ENCODE peak calls at places on chromosomes 4 and X, in four cellular contexts. K is SK-N-SH, L is GM12878, U is H1. X is an unnamed sample.

GRCh38 chr4:40190880-40191815 is 5.7 kb upstream of the RHOH start:
- DNase-seq in U (no peak), K (no peak), L (no peak), X (no peak)

GRCh38 chr4:102501635-102502382 is 650 bp downstream of the NFKB1 start:
- DNase-seq in L (peak; percentile 54), K (peak; percentile 84), U (no peak), X (peak; percentile 63)

GRCh38 chr4:26590639-26591038 is 6.8 kb downstream of the TBC1D19 start:
- DNase-seq in K (no peak), U (no peak), L (no peak), X (no peak)

GRCh38 chr4:37675587-37676290 is 10.4 kb downstream of the RELL1 start:
- DNase-seq in K (no peak), L (peak; percentile 85), U (no peak), X (no peak)

GRCh38 chr4:102575369-102576129 is 74.4 kb downstream of the NFKB1 start:
- DNase-seq in L (no peak), K (no peak), U (no peak), X (no peak)

GRCh38 chr4:2928242-2929155 is 34.7 kb downstream of the NOP14 start:
- DNase-seq in K (no peak), L (no peak), U (no peak), X (no peak)

GRCh38 chrX:12953420-12953819 is 21.5 kb upstream of the TMSB4X start:
- DNase-seq in L (no peak), U (no peak), K (no peak), X (no peak)

GRCh38 chr4:137226900-137227299 is 305.4 kb downstream of the PCDH18 start:
- DNase-seq in K (peak; percentile 3), U (no peak), L (no peak), X (no peak)

GRCh38 chr4:146368209-146368608 is 153.5 kb downstream of the SLC10A7 start:
- DNase-seq in L (no peak), K (no peak), U (no peak), X (peak; percentile 80)

GRCh38 chr4:110626532-110627153 is 3.8 kb upstream of the PITX2 start:
- DNase-seq in L (no peak), K (no peak), U (no peak), X (no peak)

GRCh38 chr4:156969136-156969535 is 2.5 kb downstream of the PDGFC start:
- DNase-seq in U (no peak), K (no peak), L (no peak), X (no peak)

GRCh38 chr4:38162240-38162784 is 202.1 kb downstream of the PTTG2 start:
- DNase-seq in U (no peak), L (no peak), K (peak; percentile 36), X (peak; percentile 88)

GRCh38 chrX:123171781-123172180 is 12.3 kb upstream of the GRIA3 start:
- DNase-seq in L (no peak), U (no peak), K (no peak), X (peak; percentile 41)

GRCh38 chrX:47817897-47818296 is 18.8 kb upstream of the ZNF81 start:
- DNase-seq in L (no peak), K (no peak), U (no peak), X (no peak)

GRCh38 chrX:153934473-153935325 is at the start of gene NAA10:
- DNase-seq in U (no peak), L (no peak), K (peak; percentile 98), X (peak; percentile 62)

GRCh38 chr4:175884048-175884447 is 72.0 kb upstream of the GPM6A start:
- DNase-seq in U (no peak), K (no peak), L (no peak), X (no peak)

GRCh38 chr4:101835121-101835904 is 44.8 kb downstream of the BANK1 start:
- DNase-seq in K (peak; percentile 26), L (no peak), U (no peak), X (peak; percentile 19)

GRCh38 chr4:161332696-161333095 is 831.1 kb downstream of the FSTL5 start:
- DNase-seq in L (no peak), U (no peak), K (no peak), X (no peak)

GRCh38 chr4:184476660-184477059 is 2.3 kb upstream of the IRF2 start:
- DNase-seq in K (no peak), L (no peak), U (no peak), X (no peak)

GRCh38 chr4:55030606-55031005 is 94.8 kb downstream of the KDR start:
- DNase-seq in L (no peak), U (no peak), K (no peak), X (no peak)

GRCh38 chr4:119025440-119025839 is 110.2 kb upstream of the MYOZ2 start:
- DNase-seq in K (no peak), L (no peak), U (no peak), X (no peak)

GRCh38 chrX:9416562-9417319 is 48.1 kb upstream of the TBL1X start:
- DNase-seq in L (no peak), U (no peak), K (no peak), X (no peak)

GRCh38 chr4:113596396-113596795 is 165.1 kb downstream of the CAMK2D start:
- DNase-seq in U (no peak), L (no peak), K (no peak), X (no peak)

GRCh38 chrX:36573720-36574119 is 434.4 kb upstream of the FAM47C start:
- DNase-seq in U (no peak), L (no peak), K (peak; percentile 2), X (no peak)

GRCh38 chrX:55907968-55908607 is 190.5 kb downstream of the RRAGB start:
- DNase-seq in U (peak; percentile 44), K (no peak), L (no peak), X (peak; percentile 6)

GRCh38 chrX:135931644-135932487 is 38.4 kb downstream of the SAGE1 start:
- DNase-seq in K (peak; percentile 29), U (peak; percentile 10), L (no peak), X (peak; percentile 5)

GRCh38 chr4:90317785-90318184 is 190.6 kb downstream of the CCSER1 start:
- DNase-seq in L (no peak), K (no peak), U (no peak), X (peak; percentile 82)

GRCh38 chrX:3461824-3462508 is 115.5 kb upstream of the MXRA5 start:
- DNase-seq in L (peak; percentile 2), K (no peak), U (no peak), X (no peak)

GRCh38 chr4:52843958-52844357 is 18.2 kb upstream of the RASL11B start:
- DNase-seq in K (no peak), U (no peak), L (no peak), X (no peak)

GRCh38 chr4:47289805-47290204 is 173.7 kb downstream of the COMMD8 start:
- DNase-seq in U (no peak), L (no peak), K (no peak), X (no peak)

GRCh38 chr4:128516568-128516967 is 229.0 kb upstream of the PGRMC2 start:
- DNase-seq in L (peak; percentile 39), U (no peak), K (no peak), X (peak; percentile 13)

GRCh38 chrX:130725519-130725918 is 177.5 kb downstream of the ENOX2 start:
- DNase-seq in L (no peak), K (no peak), U (no peak), X (no peak)

GRCh38 chr4:1012031-1012739 is 759 bp downstream of the FGFRL1 start:
- DNase-seq in L (no peak), U (no peak), K (peak; percentile 72), X (peak; percentile 48)
- H3K9ac ChIP-seq in L (no peak overlapping the region), U (no peak overlapping the region), K (no peak overlapping the region), X (peak overlapping the region; percentile 49)

DNA sequence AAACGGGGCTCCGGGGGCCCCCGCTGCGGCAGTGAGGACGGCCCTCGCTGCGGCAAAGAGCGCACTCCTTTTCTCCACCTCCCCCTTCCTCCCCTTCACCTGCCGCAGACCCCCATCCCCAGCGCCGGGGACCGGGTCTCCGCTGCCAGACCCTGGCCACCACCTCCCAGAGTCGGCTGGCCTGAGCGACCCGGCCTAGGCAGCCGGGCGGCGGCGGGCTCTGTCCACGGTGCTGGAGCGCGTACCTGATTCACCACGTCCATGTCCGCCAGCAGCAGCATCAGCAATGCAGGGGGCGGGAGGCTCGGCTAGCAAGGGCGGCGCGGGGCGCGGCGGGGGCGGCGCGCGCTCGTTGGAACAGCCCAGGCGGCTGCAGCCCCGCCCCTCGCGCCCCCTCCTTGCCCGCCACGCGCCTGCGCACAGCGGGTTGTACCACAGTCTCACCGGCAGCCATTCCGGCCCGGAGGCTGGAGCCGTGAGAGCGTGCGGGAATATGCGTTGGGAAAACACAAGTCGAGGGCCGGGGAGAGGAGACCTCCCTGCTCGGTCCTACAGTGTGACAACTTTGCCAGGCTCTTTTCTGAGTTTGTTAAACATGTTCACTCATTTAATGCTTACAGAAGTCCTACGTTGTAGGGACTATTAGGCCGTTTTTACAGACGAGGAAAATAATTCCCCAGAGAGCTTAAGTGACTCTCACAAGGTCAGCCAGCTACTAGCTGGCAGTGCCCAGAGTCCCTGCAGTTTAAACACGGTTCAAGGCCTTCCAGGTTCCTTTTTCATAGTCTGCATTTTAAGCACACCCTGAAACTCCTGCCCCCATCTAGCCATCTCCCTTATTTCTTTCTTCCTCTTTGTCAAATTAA is at the start of gene SYP:
- DNase-seq in K (peak; percentile 99), L (no peak), U (peak; percentile 64), X (peak; percentile 84)
- TF ChIP-seq POLR2AphosphoS5 in K (peak; percentile 89), L (peak; percentile 77), U (peak; percentile 67), X (peak; percentile 72)

DNA sequence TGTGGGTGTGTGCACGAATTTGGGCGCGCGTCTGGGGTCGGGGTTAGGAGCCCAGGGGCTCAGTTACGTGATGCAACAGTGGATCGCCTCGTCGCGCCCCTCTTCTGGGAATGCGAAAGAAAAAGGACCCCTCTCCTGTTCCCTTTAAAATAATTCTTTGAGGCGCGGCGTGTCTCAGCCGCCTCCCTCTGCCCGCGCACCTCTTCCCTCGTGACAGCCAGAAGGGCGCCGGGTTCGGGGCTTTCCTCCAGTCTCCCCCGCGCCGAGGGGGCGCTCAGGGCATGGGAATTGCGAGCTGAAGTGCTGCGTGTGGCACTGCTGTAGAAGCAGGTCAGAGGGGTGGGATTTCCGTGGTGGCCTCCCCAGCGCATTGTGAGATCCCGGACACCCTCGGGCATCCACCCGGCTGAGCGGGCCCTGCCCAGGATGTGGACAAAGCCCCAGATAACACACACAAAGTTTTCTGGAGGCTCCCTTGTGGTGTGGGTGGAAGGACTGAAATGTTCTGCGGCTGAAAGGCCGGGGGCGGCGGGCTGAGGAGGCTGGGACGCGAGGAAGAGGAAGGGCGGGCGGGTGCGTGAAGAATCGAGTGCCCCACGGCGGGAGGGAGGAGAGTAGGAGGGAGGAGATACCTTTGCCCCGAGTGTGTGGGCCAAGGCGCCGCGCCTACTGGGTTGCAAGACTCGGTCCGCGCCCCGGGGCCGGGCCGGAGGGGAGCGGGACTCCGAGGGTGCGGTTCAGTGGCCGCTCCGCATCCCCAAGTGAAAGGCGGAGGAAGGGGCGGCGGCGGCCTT is 697 bp downstream of the SEPTIN11 start:
- DNase-seq in K (peak; percentile 76), U (no peak), L (no peak), X (peak; percentile 45)
- H3K9ac ChIP-seq in K (peak overlapping the region; percentile 97), U (peak overlapping the region; percentile 56), L (peak overlapping the region; percentile 92), X (peak overlapping the region; percentile 94)

DNA sequence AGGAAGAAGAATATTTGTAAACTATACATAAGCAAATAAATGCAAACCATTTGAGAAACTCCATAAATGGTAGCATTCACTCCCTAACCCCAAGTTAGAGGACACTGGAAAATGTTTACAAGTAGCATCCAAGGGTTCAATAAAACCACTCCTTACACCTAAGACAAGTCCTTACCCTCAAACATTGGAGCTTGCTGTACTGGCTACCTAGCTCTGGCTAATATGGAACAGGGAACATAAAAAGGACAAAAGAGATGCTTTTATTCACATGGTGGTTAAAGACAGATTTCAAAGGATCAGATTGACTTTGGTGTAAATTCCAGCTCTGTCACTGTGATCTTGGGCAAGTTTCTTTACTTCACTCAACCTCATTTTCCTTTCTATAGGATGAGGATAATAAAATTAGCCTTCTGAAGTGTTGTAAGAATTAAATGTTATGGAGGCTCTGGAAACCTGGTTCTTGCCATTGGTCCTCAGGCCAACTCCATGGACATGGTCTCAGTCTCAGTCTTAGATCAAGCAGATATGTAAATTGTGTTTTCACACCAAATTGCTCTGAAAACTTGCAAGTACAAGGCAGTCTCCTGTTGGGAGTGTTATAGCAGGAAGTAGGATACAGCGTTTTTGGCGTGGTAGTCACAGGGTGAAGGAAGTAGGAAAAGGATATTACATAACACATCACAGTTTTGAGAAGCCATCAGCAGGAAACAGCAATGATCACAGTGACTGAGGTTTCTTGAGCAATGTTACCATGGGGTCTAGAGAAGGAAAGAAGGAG is 3.3 kb downstream of the CXCL1 start:
- DNase-seq in U (no peak), K (no peak), L (no peak), X (peak; percentile 62)
- TF ChIP-seq POLR2AphosphoS5 in U (no peak), K (no peak), L (no peak), X (peak; percentile 56)